ENCODE peak calls at places on chromosomes 5 and 9, in five cellular contexts. B, G, H, F and I are unnamed samples.

GRCh38 chr5:168778536-168778935 is 199.4 kb upstream of the PANK3 start:
- DNase-seq in B (no peak), G (no peak), H (no peak), F (no peak), I (no peak)

GRCh38 chr9:77810637-77811119 is 162.6 kb upstream of the GNA14 start:
- DNase-seq in B (no peak), G (no peak), H (no peak), F (no peak), I (no peak)

GRCh38 chr5:138632900-138633489 is 57.8 kb upstream of the HSPA9 start:
- DNase-seq in B (peak; percentile 40), G (peak; percentile 64), H (peak; percentile 64), F (peak; percentile 28), I (peak; percentile 32)

GRCh38 chr5:16383544-16384057 is 82.0 kb downstream of the ZNF622 start:
- DNase-seq in B (no peak), G (no peak), H (no peak), F (no peak), I (no peak)

GRCh38 chr5:160852049-160852448 is at the start of gene ATP10B:
- DNase-seq in B (no peak), G (no peak), H (no peak), F (no peak), I (no peak)

GRCh38 chr5:81081461-81081835 is 121.3 kb downstream of the RASGRF2 start:
- DNase-seq in B (no peak), G (no peak), H (no peak), F (no peak), I (no peak)

GRCh38 chr9:106755727-106756126 is 107.2 kb upstream of the ZNF462 start:
- DNase-seq in B (no peak), G (no peak), H (no peak), F (no peak), I (no peak)

GRCh38 chr9:132040808-132041207 is 38.9 kb downstream of the MED27 start:
- DNase-seq in B (no peak), G (no peak), H (no peak), F (no peak), I (no peak)

GRCh38 chr9:72539824-72540347 is 18.5 kb downstream of the TMC1 start:
- DNase-seq in B (no peak), G (no peak), H (no peak), F (no peak), I (no peak)

GRCh38 chr9:127904518-127904887 is 5.1 kb upstream of the ST6GALNAC6 start:
- DNase-seq in B (no peak), G (peak; percentile 71), H (no peak), F (no peak), I (no peak)

GRCh38 chr5:135211083-135211790 is 177.2 kb upstream of the PITX1 start:
- DNase-seq in B (no peak), G (no peak), H (peak; percentile 86), F (no peak), I (no peak)

GRCh38 chr5:180825768-180826525 is 23.3 kb upstream of the MGAT1 start:
- DNase-seq in B (peak; percentile 51), G (no peak), H (no peak), F (peak; percentile 77), I (no peak)

GRCh38 chr9:85630676-85631075 is 111.1 kb downstream of the AGTPBP1 start:
- DNase-seq in B (no peak), G (no peak), H (no peak), F (no peak), I (no peak)

GRCh38 chr5:79025054-79025465 is 40.0 kb upstream of the ARSB start:
- DNase-seq in B (peak; percentile 32), G (peak; percentile 16), H (peak; percentile 65), F (peak; percentile 53), I (peak; percentile 46)

GRCh38 chr9:20307662-20308061 is 314.6 kb downstream of the MLLT3 start:
- DNase-seq in B (no peak), G (no peak), H (no peak), F (no peak), I (no peak)

GRCh38 chr9:6506571-6506970 is 93.6 kb downstream of the UHRF2 start:
- DNase-seq in B (no peak), G (no peak), H (no peak), F (no peak), I (no peak)

GRCh38 chr9:36135791-36136276 is 699 bp upstream of the GLIPR2 start:
- DNase-seq in B (no peak), G (no peak), H (no peak), F (no peak), I (no peak)

GRCh38 chr5:132501961-132502931 is 11.7 kb upstream of the IRF1 start:
- DNase-seq in B (no peak), G (no peak), H (no peak), F (no peak), I (no peak)

GRCh38 chr9:91177081-91177480 is 184.6 kb downstream of the AUH start:
- DNase-seq in B (no peak), G (no peak), H (no peak), F (no peak), I (no peak)

GRCh38 chr5:143887901-143888648 is 76.1 kb downstream of the HMHB1 start:
- DNase-seq in B (peak; percentile 91), G (no peak), H (no peak), F (peak; percentile 85), I (no peak)

GRCh38 chr5:138336952-138337684 is 948 bp upstream of the FAM53C start:
- DNase-seq in B (peak; percentile 43), G (peak; percentile 88), H (peak; percentile 90), F (peak; percentile 82), I (peak; percentile 68)

GRCh38 chr9:36803951-36804350 is 230.1 kb downstream of the PAX5 start:
- DNase-seq in B (no peak), G (no peak), H (no peak), F (no peak), I (no peak)

GRCh38 chr9:14692918-14693861 is at the start of gene ZDHHC21:
- DNase-seq in B (peak; percentile 26), G (peak; percentile 66), H (peak; percentile 66), F (peak; percentile 100), I (peak; percentile 90)

GRCh38 chr9:101035098-101035497 is 6.6 kb downstream of the PLPPR1 start:
- DNase-seq in B (no peak), G (no peak), H (no peak), F (peak; percentile 10), I (no peak)

GRCh38 chr5:143217804-143218160 is 185.7 kb downstream of the NR3C1 start:
- DNase-seq in B (no peak), G (no peak), H (no peak), F (no peak), I (peak; percentile 36)

GRCh38 chr9:133476941-133477340 is 2.0 kb downstream of the SLC2A6 start:
- DNase-seq in B (no peak), G (no peak), H (no peak), F (no peak), I (no peak)

GRCh38 chr5:124453221-124454032 is 293.0 kb downstream of the ZNF608 start:
- DNase-seq in B (peak; percentile 28), G (no peak), H (no peak), F (peak; percentile 72), I (peak; percentile 32)

GRCh38 chr9:82333671-82334070 is 345.1 kb downstream of the SPATA31D1 start:
- DNase-seq in B (no peak), G (no peak), H (no peak), F (no peak), I (no peak)

GRCh38 chr5:125477586-125477975 is 731.1 kb upstream of the ZNF608 start:
- DNase-seq in B (no peak), G (no peak), H (no peak), F (no peak), I (no peak)